ENCODE peak calls at places on chromosomes 4 and X, in nine cellular contexts. F is GM23248, H is AG20443, N is SW480, B is MV-4-11, K is adipocyte, A is spleen, L is AG08396, U is epithelial cell of prostate. V is an unnamed sample.

GRCh38 chrX:42079968-42080367 is 156.6 kb upstream of the CASK start:
- DNase-seq in F (peak), H (peak), N (no peak), B (no peak), K (peak), A (no peak), L (no peak), U (no peak), V (no peak)

GRCh38 chr4:100240008-100240407 is 49.7 kb upstream of the DDIT4L start:
- DNase-seq in F (peak), H (no peak), N (no peak), B (peak), K (no peak), A (no peak), L (no peak), U (no peak), V (no peak)

GRCh38 chrX:50770702-50771101 is 43.3 kb downstream of the SHROOM4 start:
- DNase-seq in F (no peak), H (no peak), N (peak), B (no peak), K (no peak), A (no peak), L (no peak), U (no peak), V (no peak)

GRCh38 chrX:45806410-45807121 is 605.9 kb upstream of the DIPK2B start:
- DNase-seq in F (peak), H (peak), N (no peak), B (peak), K (peak), A (no peak), L (peak), U (no peak), V (no peak)

GRCh38 chrX:74277320-74277719 is 26.7 kb upstream of the ZCCHC13 start:
- DNase-seq in F (no peak), H (no peak), N (no peak), B (no peak), K (no peak), A (no peak), L (no peak), U (no peak), V (no peak)

GRCh38 chrX:12956704-12957541 is 18.0 kb upstream of the TMSB4X start:
- DNase-seq in F (peak), H (no peak), N (peak), B (peak), K (peak), A (no peak), L (peak), U (no peak), V (no peak)

GRCh38 chrX:136747003-136747986 is 33.4 kb downstream of the ARHGEF6 start:
- DNase-seq in F (no peak), H (no peak), N (no peak), B (peak), K (no peak), A (no peak), L (no peak), U (no peak), V (no peak)

GRCh38 chrX:17397074-17397473 is 22.1 kb downstream of the NHS start:
- DNase-seq in F (peak), H (no peak), N (no peak), B (no peak), K (peak), A (no peak), L (no peak), U (no peak), V (no peak)

GRCh38 chrX:9905288-9905687 is 61.9 kb upstream of the CLDN34 start:
- DNase-seq in F (peak), H (no peak), N (no peak), B (no peak), K (peak), A (no peak), L (no peak), U (no peak), V (no peak)

GRCh38 chr4:118400362-118400761 is 47.6 kb upstream of the PRSS12 start:
- DNase-seq in F (no peak), H (no peak), N (no peak), B (peak), K (no peak), A (no peak), L (no peak), U (no peak), V (no peak)

GRCh38 chr4:111632752-111633151 is 512.5 kb upstream of the FAM241A start:
- DNase-seq in F (peak), H (no peak), N (no peak), B (peak), K (no peak), A (no peak), L (no peak), U (no peak), V (no peak)

GRCh38 chr4:38313999-38314561 is 349.9 kb upstream of the KLF3 start:
- DNase-seq in F (peak), H (peak), N (peak), B (no peak), K (no peak), A (no peak), L (peak), U (no peak), V (no peak)

GRCh38 chrX:45172890-45173289 is 27.8 kb downstream of the DIPK2B start:
- DNase-seq in F (peak), H (peak), N (peak), B (peak), K (peak), A (no peak), L (no peak), U (peak), V (no peak)

GRCh38 chr4:41375561-41375960 is 118.8 kb downstream of the UCHL1 start:
- DNase-seq in F (no peak), H (no peak), N (no peak), B (no peak), K (no peak), A (no peak), L (no peak), U (no peak), V (no peak)

V was measured in NCI-H1930.